ENCODE peak calls at places on chromosome 14, in nine cellular contexts. X, L, E, U, J, B, Q, M and I are unnamed samples.

GRCh38 chr14:23147676-23148075 is 28.6 kb upstream of the CEBPE start:
- DNase-seq in B (no peak), L (no peak), E (peak), X (no peak), Q (no peak), M (no peak), U (no peak), J (no peak), I (peak)

GRCh38 chr14:106883218-106883692 is 1356.9 kb downstream of the TMEM121 start:
- DNase-seq in M (no peak), U (peak), L (peak), E (peak), J (no peak), Q (no peak), B (peak), X (no peak), I (no peak)

GRCh38 chr14:75864352-75864751 is 117.4 kb downstream of the TGFB3 start:
- DNase-seq in X (no peak), Q (no peak), J (no peak), B (no peak), L (no peak), M (no peak), E (peak), U (no peak), I (no peak)

GRCh38 chr14:54985156-54985555 is 41.7 kb downstream of the WDHD1 start:
- DNase-seq in B (no peak), Q (no peak), M (no peak), U (no peak), J (no peak), L (no peak), X (no peak), E (no peak), I (no peak)

GRCh38 chr14:105154476-105154871 is 14.1 kb downstream of the JAG2 start:
- DNase-seq in U (no peak), J (no peak), B (no peak), Q (no peak), X (no peak), M (no peak), E (no peak), L (no peak), I (no peak)

GRCh38 chr14:29927596-29928341 is at the start of gene PRKD1:
- DNase-seq in B (no peak), M (peak), U (peak), Q (no peak), L (no peak), J (peak), X (no peak), E (peak), I (no peak)

GRCh38 chr14:52342849-52343606 is 28.9 kb downstream of the PTGER2 start:
- DNase-seq in M (no peak), X (no peak), J (no peak), E (peak), L (no peak), B (no peak), U (peak), Q (no peak), I (peak)

GRCh38 chr14:95123895-95124579 is 33.3 kb downstream of the DICER1 start:
- DNase-seq in Q (no peak), B (no peak), L (no peak), J (no peak), M (no peak), X (no peak), E (no peak), U (no peak), I (no peak)

GRCh38 chr14:101947577-101947903 is 16.8 kb upstream of the DYNC1H1 start:
- DNase-seq in J (no peak), E (no peak), U (no peak), L (no peak), Q (no peak), M (no peak), B (no peak), X (no peak), I (no peak)

GRCh38 chr14:100780646-100781355 is 45.1 kb upstream of the MEG3 start:
- DNase-seq in U (no peak), E (no peak), L (no peak), B (no peak), Q (no peak), X (no peak), M (no peak), J (peak), I (no peak)

GRCh38 chr14:70382556-70382955 is 23.1 kb upstream of the COX16 start:
- DNase-seq in B (no peak), Q (no peak), J (no peak), L (no peak), M (no peak), U (no peak), E (no peak), X (no peak), I (no peak)

GRCh38 chr14:72775923-72776554 is 117.9 kb downstream of the DPF3 start:
- DNase-seq in L (no peak), U (no peak), B (no peak), E (no peak), M (no peak), Q (no peak), X (no peak), J (no peak), I (no peak)

GRCh38 chr14:89041245-89041585 is 216.8 kb downstream of the TTC8 start:
- DNase-seq in M (peak), J (no peak), E (peak), Q (no peak), U (no peak), L (no peak), X (no peak), B (no peak), I (peak)

GRCh38 chr14:50351016-50351415 is 38.9 kb downstream of the DMAC2L start:
- DNase-seq in X (no peak), L (no peak), Q (peak), J (no peak), B (no peak), M (no peak), U (peak), E (no peak), I (peak)

GRCh38 chr14:90455100-90455571 is 58.3 kb downstream of the CALM1 start:
- DNase-seq in L (no peak), U (no peak), Q (no peak), X (no peak), M (no peak), E (no peak), B (no peak), J (no peak), I (no peak)

GRCh38 chr14:96203635-96204034 is 1.0 kb upstream of the BDKRB2 start:
- DNase-seq in X (no peak), M (no peak), U (no peak), J (no peak), Q (no peak), E (peak), L (no peak), B (no peak), I (no peak)

GRCh38 chr14:101022121-101022520 is 118.6 kb upstream of the RTL1 start:
- DNase-seq in E (no peak), L (no peak), M (no peak), J (no peak), Q (no peak), X (no peak), U (no peak), B (no peak), I (no peak)

GRCh38 chr14:22623047-22623446 is 21.1 kb downstream of the OR6J1 start:
- DNase-seq in J (no peak), U (peak), L (no peak), Q (no peak), X (no peak), M (no peak), B (no peak), E (no peak), I (no peak)

GRCh38 chr14:41167040-41167439 is 439.6 kb upstream of the LRFN5 start:
- DNase-seq in U (no peak), X (no peak), Q (no peak), L (no peak), J (no peak), M (no peak), E (no peak), B (no peak), I (no peak)

GRCh38 chr14:101834387-101835165 is 73.1 kb downstream of the PPP2R5C start:
- DNase-seq in E (no peak), B (no peak), Q (no peak), M (no peak), X (no peak), J (no peak), U (peak), L (no peak), I (no peak)

GRCh38 chr14:51828017-51828797 is 32.2 kb upstream of the GNG2 start:
- DNase-seq in Q (peak), J (no peak), U (no peak), E (peak), X (peak), M (no peak), B (peak), L (peak), I (peak)

GRCh38 chr14:88326352-88327103 is 3.5 kb upstream of the KCNK10 start:
- DNase-seq in X (no peak), M (peak), U (no peak), E (peak), B (no peak), L (no peak), J (peak), Q (no peak), I (no peak)

GRCh38 chr14:70555890-70556289 is 21.1 kb upstream of the ADAM20 start:
- DNase-seq in J (no peak), U (no peak), L (no peak), Q (no peak), X (no peak), E (no peak), M (no peak), B (no peak), I (no peak)

GRCh38 chr14:87873741-87874140 is 119.2 kb downstream of the GALC start:
- DNase-seq in B (no peak), Q (no peak), J (no peak), E (no peak), U (peak), X (no peak), M (no peak), L (no peak), I (peak)

GRCh38 chr14:55446833-55447232 is 6.4 kb upstream of the TBPL2 start:
- DNase-seq in Q (no peak), B (no peak), J (no peak), M (no peak), L (no peak), U (peak), X (no peak), E (peak), I (peak)

GRCh38 chr14:77260631-77261030 is 10.4 kb downstream of the NGB start:
- DNase-seq in M (no peak), U (no peak), X (no peak), Q (no peak), J (no peak), E (no peak), B (no peak), L (no peak), I (no peak)